ENCODE peak calls at places on chromosomes 4 and X, in eight cellular contexts. E is left ventricle myocardium inferior; N is PC-3; C is gastrocnemius medialis; R is thyroid gland; Q is H1; Z is mesendoderm; L is CD8-positive, alpha-beta memory T cell. G is an unnamed sample.

GRCh38 chr4:127732623-127733199 is 2.5 kb downstream of the SLC25A31 start:
- DNase-seq in Q (no peak), N (peak; percentile 77), L (no peak), E (no peak), R (no peak), C (no peak), Z (peak; percentile 60), G (no peak)

GRCh38 chr4:122450847-122451246 is 5.7 kb downstream of the IL2 start:
- DNase-seq in R (no peak), N (peak; percentile 62), E (no peak), C (no peak), L (peak; percentile 1), Q (peak; percentile 49), Z (peak; percentile 95), G (no peak)

GRCh38 chrX:104270916-104271512 is 16.3 kb upstream of the ESX1 start:
- DNase-seq in Z (peak; percentile 59), Q (peak; percentile 72), E (peak; percentile 31), L (no peak), N (peak; percentile 82), C (peak; percentile 55), R (peak; percentile 21), G (no peak)

GRCh38 chr4:107834241-107834856 is 9.6 kb downstream of the SGMS2 start:
- DNase-seq in Q (no peak), N (peak; percentile 27), Z (peak; percentile 16), E (no peak), L (no peak), R (no peak), C (no peak), G (no peak)

GRCh38 chr4:110501826-110502225 is 25.9 kb downstream of the ENPEP start:
- DNase-seq in Z (no peak), Q (no peak), E (no peak), N (peak; percentile 46), L (no peak), R (no peak), C (no peak), G (no peak)

GRCh38 chr4:76199664-76200211 is 13.9 kb downstream of the SCARB2 start:
- DNase-seq in L (no peak), N (no peak), Q (no peak), Z (peak; percentile 21), E (peak; percentile 29), R (peak; percentile 35), C (peak; percentile 60), G (peak; percentile 40)

GRCh38 chr4:168528131-168528949 is 31.5 kb downstream of the PALLD start:
- DNase-seq in R (no peak), C (no peak), E (no peak), L (no peak), Q (no peak), Z (no peak), N (peak; percentile 58), G (no peak)

GRCh38 chr4:165308174-165308573 is 19.3 kb upstream of the MSMO1 start:
- DNase-seq in Z (no peak), N (peak; percentile 25), R (no peak), E (no peak), C (no peak), Q (no peak), L (no peak), G (no peak)

GRCh38 chr4:89757154-89757723 is 79.7 kb downstream of the SNCA start:
- DNase-seq in E (no peak), L (no peak), C (no peak), Z (no peak), R (no peak), Q (no peak), N (no peak), G (no peak)

GRCh38 chr4:136355970-136356369 is 1176.3 kb downstream of the PCDH18 start:
- DNase-seq in N (no peak), C (no peak), Z (no peak), E (no peak), R (no peak), Q (no peak), L (no peak), G (no peak)

GRCh38 chr4:74669702-74670101 is 124.6 kb downstream of the BTC start:
- DNase-seq in Z (no peak), C (no peak), R (no peak), E (no peak), Q (no peak), L (no peak), N (no peak), G (no peak)

GRCh38 chr4:56158483-56158882 is 209.7 kb downstream of the CEP135 start:
- DNase-seq in Z (no peak), N (no peak), Q (no peak), C (no peak), L (no peak), R (no peak), E (no peak), G (no peak)

GRCh38 chr4:65502151-65502691 is 168.1 kb downstream of the EPHA5 start:
- DNase-seq in R (no peak), Q (no peak), L (no peak), N (peak; percentile 97), C (no peak), E (no peak), Z (no peak), G (no peak)

GRCh38 chr4:84846985-84847384 is 119.5 kb downstream of the WDFY3 start:
- DNase-seq in R (no peak), Q (no peak), Z (no peak), L (no peak), E (no peak), C (no peak), N (no peak), G (no peak)

GRCh38 chr4:116923389-116923788 is 162.0 kb downstream of the TRAM1L1 start:
- DNase-seq in N (no peak), E (no peak), L (no peak), Q (no peak), C (no peak), R (no peak), Z (no peak), G (no peak)

GRCh38 chr4:96729641-96730040 is 889.7 kb downstream of the PDHA2 start:
- DNase-seq in R (peak; percentile 36), Q (no peak), Z (no peak), E (no peak), C (no peak), N (no peak), L (no peak), G (no peak)

GRCh38 chr4:114811564-114812360 is 213.2 kb downstream of the UGT8 start:
- DNase-seq in N (no peak), Q (no peak), E (no peak), L (no peak), C (no peak), Z (peak; percentile 3), R (no peak), G (no peak)

GRCh38 chrX:112851161-112851779 is 10.6 kb upstream of the AMOT start:
- DNase-seq in N (no peak), E (no peak), L (no peak), R (no peak), C (no peak), Z (peak; percentile 95), Q (no peak), G (no peak)

GRCh38 chr4:130468340-130468739 is 1372.4 kb downstream of the C4orf33 start:
- DNase-seq in E (no peak), C (no peak), L (no peak), Z (peak; percentile 49), Q (no peak), N (no peak), R (no peak), G (no peak)

GRCh38 chrX:43676960-43677582 is 21.0 kb downstream of the MAOA start:
- DNase-seq in R (peak; percentile 33), N (no peak), C (no peak), Q (no peak), E (no peak), L (no peak), Z (peak; percentile 82), G (peak; percentile 30)

GRCh38 chr4:77800483-77801259 is 18.5 kb downstream of the CNOT6L start:
- DNase-seq in L (no peak), N (no peak), Q (no peak), R (no peak), C (no peak), E (no peak), Z (no peak), G (no peak)

GRCh38 chr4:81498046-81498445 is 26.3 kb upstream of the RASGEF1B start:
- DNase-seq in Z (peak; percentile 95), E (no peak), R (no peak), Q (no peak), C (no peak), L (no peak), N (no peak), G (no peak)

GRCh38 chr4:77158487-77158861 is 1.5 kb downstream of the CCNG2 start:
- DNase-seq in C (no peak), R (peak; percentile 49), Q (no peak), N (peak; percentile 21), E (no peak), L (no peak), Z (no peak), G (no peak)

GRCh38 chr4:118905546-118905945 is 16.9 kb downstream of the SYNPO2 start:
- DNase-seq in Q (no peak), L (no peak), E (no peak), Z (peak; percentile 62), N (no peak), R (no peak), C (peak; percentile 50), G (no peak)
- H3K27ac ChIP-seq in Q (no peak overlapping the region), L (no peak overlapping the region), E (peak overlapping the region; percentile 88), Z (no peak overlapping the region), N (no peak overlapping the region), R (peak overlapping the region; percentile 31), C (peak overlapping the region; percentile 88), G (no peak overlapping the region)

DNA sequence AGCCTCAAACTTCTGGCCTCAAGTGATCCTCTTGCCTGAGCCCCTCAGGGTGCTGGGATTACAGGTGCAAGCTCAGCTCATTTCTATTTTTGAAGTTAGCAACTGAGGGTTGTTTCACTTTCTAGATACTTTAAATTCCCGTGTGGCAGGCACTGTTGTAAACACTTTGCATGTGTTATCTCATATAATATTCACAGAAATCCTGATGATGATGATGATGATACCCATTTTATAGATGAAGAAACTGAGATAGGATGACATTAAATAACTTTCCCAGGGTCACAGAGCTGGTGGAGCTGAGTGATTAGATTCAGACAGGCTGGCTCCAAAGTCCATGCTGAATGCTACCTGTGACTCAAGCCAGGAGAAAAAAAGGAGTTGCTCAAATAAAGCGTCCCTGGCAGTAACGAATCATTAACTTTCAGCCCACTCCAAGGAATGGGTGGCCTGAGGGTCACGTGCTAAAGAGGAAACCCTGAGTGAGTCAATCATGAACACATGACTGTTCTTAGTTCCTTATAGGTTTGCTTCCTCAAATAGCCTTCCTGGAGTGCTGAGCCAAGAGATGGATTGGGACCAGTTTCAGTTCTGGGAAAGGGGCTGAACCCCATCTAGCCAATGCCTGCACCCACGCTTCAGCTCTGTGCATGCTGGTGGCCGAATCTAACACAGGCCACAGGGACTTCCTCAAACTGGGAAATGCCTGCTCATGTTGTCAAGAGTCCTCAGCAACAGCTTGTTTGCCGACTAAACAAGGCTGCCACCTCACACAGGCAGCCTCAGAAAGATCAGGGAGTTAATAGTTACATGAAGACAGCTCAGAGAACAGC is 52.8 kb downstream of the RBM47 start:
- DNase-seq in E (peak; percentile 49), N (peak; percentile 88), R (peak; percentile 75), Q (no peak), Z (peak; percentile 92), C (peak; percentile 60), L (no peak), G (no peak)
- H3K27ac ChIP-seq in E (peak overlapping the region; percentile 41), N (peak overlapping the region; percentile 83), R (peak overlapping the region; percentile 87), Q (no peak overlapping the region), Z (peak overlapping the region; percentile 82), C (peak overlapping the region; percentile 12), L (no peak overlapping the region), G (no peak overlapping the region)

GRCh38 chr4:1539132-1539755 is 133.0 kb upstream of the NKX1-1 start:
- DNase-seq in R (no peak), L (no peak), C (no peak), N (no peak), E (no peak), Q (no peak), Z (no peak), G (no peak)
- H3K27ac ChIP-seq in R (no peak overlapping the region), L (no peak overlapping the region), C (no peak overlapping the region), N (no peak overlapping the region), E (no peak overlapping the region), Q (no peak overlapping the region), Z (no peak overlapping the region), G (no peak overlapping the region)

GRCh38 chrX:13697440-13697839 is 8.5 kb downstream of the RAB9A start:
- DNase-seq in E (no peak), N (no peak), Z (no peak), Q (no peak), L (no peak), C (no peak), R (no peak), G (no peak)
- H3K27ac ChIP-seq in E (no peak overlapping the region), N (no peak overlapping the region), Z (no peak overlapping the region), Q (no peak overlapping the region), L (no peak overlapping the region), C (no peak overlapping the region), R (no peak overlapping the region), G (no peak overlapping the region)